ENCODE peak calls at places on chromosomes 2 and 18, in five cellular contexts. One of them, this sample, is unnamed.

GRCh38 chr2:160062283-160063005 is at the start of gene PLA2R1:
- DNase-seq in cardiac muscle cell: peak
- DNase-seq in lower lobe of right lung: peak
- DNase-seq in body of pancreas: peak
- DNase-seq in WTC11: peak
- DNase-seq in this sample: peak

GRCh38 chr2:207253946-207254345 is 88.2 kb upstream of the KLF7 start:
- DNase-seq in lower lobe of right lung: no peak
- DNase-seq in cardiac muscle cell: peak
- DNase-seq in body of pancreas: no peak
- DNase-seq in WTC11: no peak
- DNase-seq in this sample: no peak

GRCh38 chr2:85053802-85054201 is 79.4 kb upstream of the TCF7L1 start:
- DNase-seq in WTC11: no peak
- DNase-seq in body of pancreas: no peak
- DNase-seq in cardiac muscle cell: no peak
- DNase-seq in lower lobe of right lung: no peak
- DNase-seq in this sample: no peak

GRCh38 chr2:211591456-211591855 is 947.1 kb downstream of the ERBB4 start:
- DNase-seq in lower lobe of right lung: no peak
- DNase-seq in body of pancreas: no peak
- DNase-seq in WTC11: no peak
- DNase-seq in cardiac muscle cell: no peak
- DNase-seq in this sample: no peak

GRCh38 chr2:149383340-149383739 is 53.0 kb downstream of the LYPD6 start:
- DNase-seq in body of pancreas: no peak
- DNase-seq in WTC11: no peak
- DNase-seq in lower lobe of right lung: no peak
- DNase-seq in cardiac muscle cell: no peak
- DNase-seq in this sample: no peak

GRCh38 chr18:76547306-76547705 is 52.3 kb upstream of the ZNF516 start:
- DNase-seq in cardiac muscle cell: no peak
- DNase-seq in lower lobe of right lung: no peak
- DNase-seq in WTC11: no peak
- DNase-seq in body of pancreas: no peak
- DNase-seq in this sample: no peak

GRCh38 chr2:220434365-220434764 is 806.9 kb downstream of the SLC4A3 start:
- DNase-seq in WTC11: no peak
- DNase-seq in cardiac muscle cell: peak
- DNase-seq in body of pancreas: no peak
- DNase-seq in lower lobe of right lung: no peak
- DNase-seq in this sample: no peak

GRCh38 chr2:43127941-43128561 is 98.4 kb downstream of the ZFP36L2 start:
- DNase-seq in body of pancreas: no peak
- DNase-seq in cardiac muscle cell: no peak
- DNase-seq in lower lobe of right lung: no peak
- DNase-seq in WTC11: no peak
- DNase-seq in this sample: no peak

GRCh38 chr2:216074380-216074779 is 7.2 kb downstream of the PECR start:
- DNase-seq in WTC11: no peak
- DNase-seq in body of pancreas: no peak
- DNase-seq in cardiac muscle cell: no peak
- DNase-seq in lower lobe of right lung: no peak
- DNase-seq in this sample: no peak

GRCh38 chr18:57802869-57803118 is 321 bp downstream of the ATP8B1 start:
- DNase-seq in WTC11: no peak
- DNase-seq in body of pancreas: no peak
- DNase-seq in cardiac muscle cell: no peak
- DNase-seq in lower lobe of right lung: no peak
- DNase-seq in this sample: no peak

GRCh38 chr2:146143971-146144370 is 1624.1 kb upstream of the ZEB2 start:
- DNase-seq in cardiac muscle cell: no peak
- DNase-seq in lower lobe of right lung: no peak
- DNase-seq in body of pancreas: no peak
- DNase-seq in WTC11: no peak
- DNase-seq in this sample: no peak

GRCh38 chr2:229342376-229342775 is 71.3 kb upstream of the PID1 start:
- DNase-seq in WTC11: peak
- DNase-seq in cardiac muscle cell: peak
- DNase-seq in body of pancreas: peak
- DNase-seq in lower lobe of right lung: peak
- DNase-seq in this sample: peak

GRCh38 chr2:12716250-12717190 is at the start of gene TRIB2:
- DNase-seq in body of pancreas: peak
- DNase-seq in cardiac muscle cell: peak
- DNase-seq in lower lobe of right lung: peak
- DNase-seq in WTC11: peak
- DNase-seq in this sample: peak

GRCh38 chr2:190802133-190802532 is 78.5 kb upstream of the GLS start:
- DNase-seq in cardiac muscle cell: no peak
- DNase-seq in body of pancreas: no peak
- DNase-seq in WTC11: peak
- DNase-seq in lower lobe of right lung: no peak
- DNase-seq in this sample: peak

GRCh38 chr2:148065936-148066335 is 45.0 kb downstream of the MBD5 start:
- DNase-seq in WTC11: no peak
- DNase-seq in cardiac muscle cell: no peak
- DNase-seq in body of pancreas: no peak
- DNase-seq in lower lobe of right lung: no peak
- DNase-seq in this sample: no peak

GRCh38 chr2:99555410-99555809 is 65.6 kb upstream of the REV1 start:
- DNase-seq in body of pancreas: no peak
- DNase-seq in cardiac muscle cell: peak
- DNase-seq in WTC11: no peak
- DNase-seq in lower lobe of right lung: no peak
- DNase-seq in this sample: no peak

GRCh38 chr18:69736731-69737130 is 210.9 kb downstream of the CD226 start:
- DNase-seq in WTC11: no peak
- DNase-seq in lower lobe of right lung: no peak
- DNase-seq in cardiac muscle cell: no peak
- DNase-seq in body of pancreas: no peak
- DNase-seq in this sample: no peak

GRCh38 chr18:9918016-9918680 is 4.3 kb downstream of the VAPA start:
- DNase-seq in lower lobe of right lung: no peak
- DNase-seq in cardiac muscle cell: peak
- DNase-seq in WTC11: no peak
- DNase-seq in body of pancreas: no peak
- DNase-seq in this sample: no peak

GRCh38 chr18:28793911-28794310 is 617.0 kb upstream of the CDH2 start:
- DNase-seq in cardiac muscle cell: no peak
- DNase-seq in WTC11: no peak
- DNase-seq in body of pancreas: no peak
- DNase-seq in lower lobe of right lung: no peak
- DNase-seq in this sample: no peak

GRCh38 chr2:112692496-112692911 is 28.3 kb upstream of the NT5DC4 start:
- DNase-seq in cardiac muscle cell: peak
- DNase-seq in body of pancreas: no peak
- DNase-seq in WTC11: no peak
- DNase-seq in lower lobe of right lung: peak
- DNase-seq in this sample: no peak

GRCh38 chr2:25673170-25674002 is at the start of gene DTNB:
- DNase-seq in body of pancreas: peak
- DNase-seq in WTC11: peak
- DNase-seq in cardiac muscle cell: peak
- DNase-seq in lower lobe of right lung: peak
- DNase-seq in this sample: peak

GRCh38 chr2:77508511-77508910 is 13.7 kb downstream of the LRRTM4 start:
- DNase-seq in lower lobe of right lung: no peak
- DNase-seq in body of pancreas: no peak
- DNase-seq in WTC11: no peak
- DNase-seq in cardiac muscle cell: no peak
- DNase-seq in this sample: no peak

GRCh38 chr2:167749641-167750040 is 497.8 kb downstream of the STK39 start:
- DNase-seq in cardiac muscle cell: no peak
- DNase-seq in WTC11: no peak
- DNase-seq in body of pancreas: no peak
- DNase-seq in lower lobe of right lung: no peak
- DNase-seq in this sample: no peak

GRCh38 chr2:145503511-145503910 is 983.6 kb upstream of the ZEB2 start:
- DNase-seq in body of pancreas: no peak
- DNase-seq in lower lobe of right lung: no peak
- DNase-seq in WTC11: no peak
- DNase-seq in cardiac muscle cell: no peak
- DNase-seq in this sample: no peak

GRCh38 chr18:78698914-78699313 is 280.7 kb upstream of the SALL3 start:
- DNase-seq in body of pancreas: no peak
- DNase-seq in lower lobe of right lung: no peak
- DNase-seq in cardiac muscle cell: no peak
- DNase-seq in WTC11: no peak
- DNase-seq in this sample: no peak

GRCh38 chr2:201887851-201888451 is 81.6 kb downstream of the CDK15 start:
- DNase-seq in lower lobe of right lung: no peak
- DNase-seq in body of pancreas: no peak
- DNase-seq in cardiac muscle cell: no peak
- DNase-seq in WTC11: no peak
- DNase-seq in this sample: no peak

GRCh38 chr18:4267641-4268040 is 187.5 kb downstream of the DLGAP1 start:
- DNase-seq in lower lobe of right lung: no peak
- DNase-seq in body of pancreas: no peak
- DNase-seq in WTC11: no peak
- DNase-seq in cardiac muscle cell: no peak
- DNase-seq in this sample: no peak

GRCh38 chr2:70974592-70974991 is 3.8 kb upstream of the ANKRD53 start:
- DNase-seq in WTC11: no peak
- DNase-seq in body of pancreas: no peak
- DNase-seq in cardiac muscle cell: no peak
- DNase-seq in lower lobe of right lung: no peak
- DNase-seq in this sample: no peak

GRCh38 chr2:121898483-121898882 is 143.0 kb downstream of the TSN start:
- DNase-seq in lower lobe of right lung: no peak
- DNase-seq in WTC11: no peak
- DNase-seq in body of pancreas: no peak
- DNase-seq in cardiac muscle cell: peak
- DNase-seq in this sample: no peak

GRCh38 chr2:190930411-190930810 is 49.8 kb downstream of the GLS start:
- DNase-seq in lower lobe of right lung: no peak
- DNase-seq in body of pancreas: no peak
- DNase-seq in WTC11: no peak
- DNase-seq in cardiac muscle cell: no peak
- DNase-seq in this sample: no peak

GRCh38 chr2:241857572-241858121 is 1.0 kb downstream of the PDCD1 start:
- DNase-seq in WTC11: no peak
- DNase-seq in cardiac muscle cell: no peak
- DNase-seq in lower lobe of right lung: peak
- DNase-seq in body of pancreas: no peak
- DNase-seq in this sample: peak

GRCh38 chr18:57813245-57813644 is 10.1 kb upstream of the ATP8B1 start:
- DNase-seq in lower lobe of right lung: no peak
- DNase-seq in body of pancreas: no peak
- DNase-seq in cardiac muscle cell: peak
- DNase-seq in WTC11: no peak
- DNase-seq in this sample: no peak

GRCh38 chr2:72745679-72746368 is 80.0 kb downstream of the EXOC6B start:
- DNase-seq in lower lobe of right lung: no peak
- DNase-seq in cardiac muscle cell: peak
- DNase-seq in body of pancreas: no peak
- DNase-seq in WTC11: no peak
- DNase-seq in this sample: peak

DNA sequence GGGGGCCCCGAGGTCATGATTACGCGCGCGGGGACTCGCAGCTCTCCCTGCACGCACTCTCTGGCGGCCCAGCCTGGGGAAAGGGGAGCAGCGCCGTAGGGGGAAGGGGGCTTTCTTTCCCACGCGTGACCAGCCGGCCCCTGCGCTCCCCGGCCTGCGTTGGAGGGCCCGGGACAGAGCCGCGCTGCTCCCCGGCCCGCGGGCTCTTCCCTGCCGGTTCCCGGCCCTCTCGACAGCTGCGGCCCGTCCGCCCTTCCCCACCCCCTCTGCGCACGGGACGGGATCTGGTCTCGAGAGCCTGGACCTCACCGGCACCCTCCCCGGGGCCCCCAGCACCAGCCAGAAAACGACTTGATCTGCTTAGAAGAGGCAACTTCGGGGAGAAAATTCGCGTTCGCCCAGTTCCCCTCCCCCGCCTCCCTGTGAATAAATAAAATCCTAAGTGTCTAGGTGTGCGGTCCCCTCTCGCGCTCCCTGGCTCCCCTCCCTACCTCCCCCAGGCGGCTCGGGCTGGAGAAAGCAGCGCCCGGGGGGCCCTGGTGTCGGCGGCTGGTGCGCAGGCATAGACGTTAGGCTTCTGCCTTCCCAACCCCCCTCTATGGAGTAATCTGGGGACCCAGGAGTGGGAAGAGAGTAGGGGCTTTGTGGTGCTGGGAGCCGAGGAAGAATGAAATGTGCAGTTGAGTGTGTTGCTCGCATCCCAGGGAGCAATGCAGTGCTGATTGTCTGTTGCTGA is 793 bp upstream of the FIGN start:
- DNase-seq in WTC11: peak
- DNase-seq in body of pancreas: peak
- DNase-seq in cardiac muscle cell: peak
- DNase-seq in lower lobe of right lung: peak
- DNase-seq in this sample: peak
- TF ChIP-seq CTCF in WTC11: no peak
- TF ChIP-seq CTCF in body of pancreas: peak
- TF ChIP-seq CTCF in cardiac muscle cell: peak
- TF ChIP-seq CTCF in lower lobe of right lung: no peak
- TF ChIP-seq CTCF in this sample: no peak

GRCh38 chr18:74597662-74598349 is at the start of gene ZNF407:
- DNase-seq in body of pancreas: peak
- DNase-seq in cardiac muscle cell: peak
- DNase-seq in WTC11: peak
- DNase-seq in lower lobe of right lung: peak
- DNase-seq in this sample: peak

GRCh38 chr18:74595425-74595824 is 2.2 kb upstream of the ZNF407 start:
- DNase-seq in body of pancreas: no peak
- DNase-seq in lower lobe of right lung: no peak
- DNase-seq in WTC11: no peak
- DNase-seq in cardiac muscle cell: no peak
- DNase-seq in this sample: no peak

GRCh38 chr18:74596959-74597661 is 560 bp upstream of the ZNF407 start:
- DNase-seq in body of pancreas: peak
- DNase-seq in lower lobe of right lung: peak
- DNase-seq in cardiac muscle cell: peak
- DNase-seq in WTC11: peak
- DNase-seq in this sample: peak

GRCh38 chr18:74604366-74604765 is 6.7 kb downstream of the ZNF407 start:
- DNase-seq in body of pancreas: no peak
- DNase-seq in lower lobe of right lung: no peak
- DNase-seq in cardiac muscle cell: no peak
- DNase-seq in WTC11: no peak
- DNase-seq in this sample: no peak

GRCh38 chr18:74598350-74599001 is 806 bp downstream of the ZNF407 start:
- DNase-seq in WTC11: peak
- DNase-seq in cardiac muscle cell: peak
- DNase-seq in body of pancreas: peak
- DNase-seq in lower lobe of right lung: peak
- DNase-seq in this sample: peak
- TF ChIP-seq CTCF in WTC11: no peak
- TF ChIP-seq CTCF in cardiac muscle cell: peak
- TF ChIP-seq CTCF in body of pancreas: peak
- TF ChIP-seq CTCF in lower lobe of right lung: peak
- TF ChIP-seq CTCF in this sample: no peak

GRCh38 chr18:48948112-48949050 is 2.4 kb downstream of the SMAD7 start:
- DNase-seq in cardiac muscle cell: peak
- DNase-seq in lower lobe of right lung: peak
- DNase-seq in body of pancreas: peak
- DNase-seq in WTC11: peak
- DNase-seq in this sample: peak
- TF ChIP-seq CTCF in cardiac muscle cell: peak
- TF ChIP-seq CTCF in lower lobe of right lung: peak
- TF ChIP-seq CTCF in body of pancreas: no peak
- TF ChIP-seq CTCF in WTC11: no peak
- TF ChIP-seq CTCF in this sample: no peak

GRCh38 chr18:22547807-22548561 is 130.3 kb upstream of the CTAGE1 start:
- DNase-seq in body of pancreas: no peak
- DNase-seq in cardiac muscle cell: no peak
- DNase-seq in WTC11: no peak
- DNase-seq in lower lobe of right lung: no peak
- DNase-seq in this sample: no peak
- TF ChIP-seq CTCF in body of pancreas: no peak
- TF ChIP-seq CTCF in cardiac muscle cell: no peak
- TF ChIP-seq CTCF in WTC11: no peak
- TF ChIP-seq CTCF in lower lobe of right lung: no peak
- TF ChIP-seq CTCF in this sample: no peak

This sample was measured in nephron progenitor cell.